ENCODE peak calls at places on chromosomes 4 and X, in four cellular contexts. F is A549, L is fibroblast of mammary gland, Z is nephron progenitor cell. Q is an unnamed sample.

GRCh38 chr4:149280886-149281285 is 534.8 kb downstream of the IQCM start:
- DNase-seq in F (no peak), L (peak; percentile 21), Z (no peak), Q (no peak)

GRCh38 chrX:46683023-46683422 is 75.9 kb downstream of the SLC9A7 start:
- DNase-seq in F (no peak), L (no peak), Z (no peak), Q (no peak)

GRCh38 chrX:373641-374471 is 12.9 kb downstream of the PPP2R3B start:
- DNase-seq in F (peak; percentile 17), L (no peak), Z (peak; percentile 69), Q (peak; percentile 35)

GRCh38 chrX:125131146-125131545 is 188.5 kb upstream of the TEX13C start:
- DNase-seq in F (no peak), L (no peak), Z (no peak), Q (no peak)

GRCh38 chr4:176548571-176548970 is 228.8 kb downstream of the SPCS3 start:
- DNase-seq in F (no peak), L (peak; percentile 75), Z (no peak), Q (no peak)

GRCh38 chrX:63418211-63418610 is 67.1 kb upstream of the SPIN4 start:
- DNase-seq in F (no peak), L (no peak), Z (no peak), Q (no peak)

GRCh38 chr4:107578321-107578720 is 141.7 kb downstream of the PAPSS1 start:
- DNase-seq in F (no peak), L (no peak), Z (no peak), Q (no peak)

GRCh38 chr4:19983072-19983471 is 268.6 kb upstream of the SLIT2 start:
- DNase-seq in F (no peak), L (peak; percentile 95), Z (no peak), Q (no peak)

GRCh38 chr4:87839309-87839946 is 6.7 kb downstream of the MEPE start:
- DNase-seq in F (no peak), L (peak; percentile 56), Z (peak; percentile 27), Q (no peak)

GRCh38 chr4:72701987-72702819 is 133.2 kb upstream of the ADAMTS3 start:
- DNase-seq in F (peak; percentile 3), L (peak; percentile 70), Z (peak; percentile 12), Q (peak; percentile 14)

GRCh38 chrX:155880586-155881157 is 473 bp upstream of the VAMP7 start:
- DNase-seq in F (no peak), L (no peak), Z (no peak), Q (no peak)

GRCh38 chr4:156636398-156636797 is 335.2 kb downstream of the PDGFC start:
- DNase-seq in F (no peak), L (no peak), Z (no peak), Q (no peak)

GRCh38 chr4:6423575-6423974 is 48.8 kb downstream of the PPP2R2C start:
- DNase-seq in F (no peak), L (no peak), Z (no peak), Q (no peak)

GRCh38 chrX:31590581-31591113 is 518.8 kb upstream of the FTHL17 start:
- DNase-seq in F (no peak), L (peak; percentile 52), Z (no peak), Q (no peak)

GRCh38 chr4:83252782-83253405 is 31.7 kb downstream of the COQ2 start:
- DNase-seq in F (peak; percentile 35), L (peak; percentile 66), Z (peak; percentile 63), Q (peak; percentile 48)

GRCh38 chr4:109945056-109945455 is 32.4 kb downstream of the EGF start:
- DNase-seq in F (peak; percentile 46), L (peak; percentile 38), Z (no peak), Q (no peak)

GRCh38 chr4:173578956-173579355 is 48.9 kb upstream of the HAND2 start:
- DNase-seq in F (no peak), L (no peak), Z (no peak), Q (no peak)

GRCh38 chr4:143252478-143252877 is 67.8 kb downstream of the USP38 start:
- DNase-seq in F (no peak), L (no peak), Z (no peak), Q (no peak)

GRCh38 chr4:141391293-141391692 is 170.6 kb downstream of the ZNF330 start:
- DNase-seq in F (no peak), L (peak; percentile 19), Z (no peak), Q (no peak)

GRCh38 chr4:80685219-80685618 is 345.3 kb upstream of the BMP3 start:
- DNase-seq in F (no peak), L (no peak), Z (no peak), Q (no peak)

GRCh38 chr4:41363384-41363981 is 106.8 kb downstream of the UCHL1 start:
- DNase-seq in F (no peak), L (peak; percentile 14), Z (no peak), Q (no peak)

GRCh38 chr4:116926631-116927295 is 158.6 kb downstream of the TRAM1L1 start:
- DNase-seq in F (no peak), L (no peak), Z (no peak), Q (no peak)

GRCh38 chrX:30733852-30734660 is 80.8 kb downstream of the GK start:
- DNase-seq in F (no peak), L (no peak), Z (no peak), Q (no peak)

GRCh38 chr4:117893207-117893606 is 141.1 kb upstream of the NDST3 start:
- DNase-seq in F (no peak), L (no peak), Z (no peak), Q (no peak)

GRCh38 chr4:184282251-184282713 is 64.6 kb upstream of the ENPP6 start:
- DNase-seq in F (no peak), L (no peak), Z (no peak), Q (no peak)

GRCh38 chrX:70411475-70411874 is 11.6 kb upstream of the GDPD2 start:
- DNase-seq in F (no peak), L (peak; percentile 16), Z (no peak), Q (no peak)

GRCh38 chrX:55715847-55716246 is 1.7 kb upstream of the RRAGB start:
- DNase-seq in F (no peak), L (no peak), Z (no peak), Q (no peak)
- TF ChIP-seq CTCF in F (no peak), L (no peak), Z (no peak), Q (no peak)

GRCh38 chr4:77777135-77777777 is 41.9 kb downstream of the CNOT6L start:
- DNase-seq in F (no peak), L (peak; percentile 47), Z (no peak), Q (no peak)
- TF ChIP-seq CTCF in F (no peak), L (no peak), Z (no peak), Q (no peak)

GRCh38 chr4:153533387-153533786 is 67.2 kb downstream of the TMEM131L start:
- DNase-seq in F (no peak), L (no peak), Z (no peak), Q (no peak)

GRCh38 chr4:153532636-153533035 is 66.5 kb downstream of the TMEM131L start:
- DNase-seq in F (no peak), L (no peak), Z (no peak), Q (no peak)

GRCh38 chr4:153530996-153531375 is 64.8 kb downstream of the TMEM131L start:
- DNase-seq in F (no peak), L (no peak), Z (no peak), Q (no peak)

GRCh38 chr4:153530284-153530995 is 64.3 kb downstream of the TMEM131L start:
- DNase-seq in F (no peak), L (no peak), Z (no peak), Q (no peak)

GRCh38 chr4:153532227-153532626 is 66.1 kb downstream of the TMEM131L start:
- DNase-seq in F (no peak), L (no peak), Z (no peak), Q (no peak)
- TF ChIP-seq CTCF in F (no peak), L (no peak), Z (no peak), Q (no peak)

GRCh38 chr4:134470544-134470943 is 269.0 kb upstream of the PABPC4L start:
- DNase-seq in F (no peak), L (peak; percentile 0), Z (no peak), Q (peak; percentile 15)
- TF ChIP-seq CTCF in F (no peak), L (no peak), Z (peak; percentile 38), Q (peak; percentile 61)

GRCh38 chrX:112808007-112808406 is 32.6 kb downstream of the AMOT start:
- DNase-seq in F (no peak), L (no peak), Z (no peak), Q (no peak)
- TF ChIP-seq CTCF in F (no peak), L (no peak), Z (no peak), Q (no peak)

GRCh38 chrX:150087612-150088011 is 149.3 kb upstream of the EOLA2 start:
- DNase-seq in F (no peak), L (no peak), Z (no peak), Q (no peak)
- TF ChIP-seq CTCF in F (no peak), L (no peak), Z (no peak), Q (no peak)

GRCh38 chrX:10597871-10598270 is 22.5 kb downstream of the MID1 start:
- DNase-seq in F (no peak), L (peak; percentile 64), Z (no peak), Q (no peak)
- TF ChIP-seq CTCF in F (peak; percentile 49), L (peak; percentile 65), Z (no peak), Q (peak; percentile 49)

Q was measured in neural crest cell.